ENCODE peak calls at places on chromosomes 7 and 10, in eight cellular contexts. N is tibial nerve; G is iPS DF 6.9; M is cortex of kidney; T is fibroblast of gingiva; F is fibroblast of mammary gland; X is stimulated activated CD8-positive, alpha-beta memory T cell treated with anti-CD3 and anti-CD28 coated beads, Interleukin-4, amount 100 ng/mL, for 24 hours; A is cardiac fibroblast. D is an unnamed sample.

GRCh38 chr7:53993205-53993604 is 549.0 kb upstream of the VSTM2A start:
- DNase-seq in N (no peak), G (no peak), M (no peak), T (no peak), F (no peak), X (no peak), A (no peak), D (no peak)

GRCh38 chr10:19788075-19788686 is 28.1 kb upstream of the PLXDC2 start:
- DNase-seq in N (peak), G (no peak), M (no peak), T (peak), F (peak), X (no peak), A (peak), D (no peak)

GRCh38 chr7:76267107-76267834 is 35.2 kb upstream of the HSPB1 start:
- DNase-seq in N (no peak), G (no peak), M (no peak), T (no peak), F (no peak), X (no peak), A (no peak), D (no peak)

GRCh38 chr7:134739362-134739761 is 40.1 kb upstream of the CALD1 start:
- DNase-seq in N (no peak), G (no peak), M (no peak), T (no peak), F (no peak), X (no peak), A (no peak), D (no peak)

GRCh38 chr7:32586291-32587221 is 91.3 kb downstream of the AVL9 start:
- DNase-seq in N (no peak), G (no peak), M (no peak), T (peak), F (peak), X (no peak), A (peak), D (peak)

GRCh38 chr7:116218051-116218645 is 7.8 kb downstream of the TES start:
- DNase-seq in N (no peak), G (no peak), M (no peak), T (peak), F (peak), X (no peak), A (peak), D (no peak)

GRCh38 chr10:126904807-126905686 is at the start of gene DOCK1:
- DNase-seq in N (peak), G (no peak), M (no peak), T (peak), F (peak), X (no peak), A (peak), D (peak)

GRCh38 chr7:143381427-143382125 is 431 bp downstream of the ZYX start:
- DNase-seq in N (peak), G (no peak), M (no peak), T (peak), F (peak), X (no peak), A (peak), D (peak)

D was measured in ovary.